ENCODE peak calls at places on chromosome 15, in nine cellular contexts. One of them, this sample, is unnamed.

GRCh38 chr15:80667895-80668430 is 27.1 kb upstream of the ABHD17C start:
- DNase-seq in aorta: no peak
- DNase-seq in cardiac muscle cell: no peak
- DNase-seq in HCT116: no peak
- DNase-seq in mesendoderm: no peak
- DNase-seq in neuronal stem cell: no peak
- DNase-seq in SJSA1: no peak
- DNase-seq in IMR-90: no peak
- DNase-seq in dorsolateral prefrontal cortex: no peak
- DNase-seq in this sample: no peak

GRCh38 chr15:40660686-40661085 is 34.3 kb upstream of the RAD51 start:
- DNase-seq in aorta: no peak
- DNase-seq in cardiac muscle cell: peak
- DNase-seq in HCT116: no peak
- DNase-seq in mesendoderm: no peak
- DNase-seq in neuronal stem cell: no peak
- DNase-seq in SJSA1: no peak
- DNase-seq in IMR-90: no peak
- DNase-seq in dorsolateral prefrontal cortex: no peak
- DNase-seq in this sample: no peak

GRCh38 chr15:63708141-63708772 is 111.1 kb downstream of the FBXL22 start:
- DNase-seq in aorta: no peak
- DNase-seq in cardiac muscle cell: peak
- DNase-seq in HCT116: no peak
- DNase-seq in mesendoderm: no peak
- DNase-seq in neuronal stem cell: no peak
- DNase-seq in SJSA1: no peak
- DNase-seq in IMR-90: no peak
- DNase-seq in dorsolateral prefrontal cortex: no peak
- DNase-seq in this sample: no peak

GRCh38 chr15:90762109-90762508 is 45.0 kb downstream of the BLM start:
- DNase-seq in aorta: peak
- DNase-seq in cardiac muscle cell: peak
- DNase-seq in HCT116: no peak
- DNase-seq in mesendoderm: peak
- DNase-seq in neuronal stem cell: no peak
- DNase-seq in SJSA1: no peak
- DNase-seq in IMR-90: peak
- DNase-seq in dorsolateral prefrontal cortex: peak
- DNase-seq in this sample: no peak

GRCh38 chr15:51172190-51172589 is 77.5 kb upstream of the TNFAIP8L3 start:
- DNase-seq in aorta: no peak
- DNase-seq in cardiac muscle cell: peak
- DNase-seq in HCT116: no peak
- DNase-seq in mesendoderm: no peak
- DNase-seq in neuronal stem cell: no peak
- DNase-seq in SJSA1: no peak
- DNase-seq in IMR-90: peak
- DNase-seq in dorsolateral prefrontal cortex: no peak
- DNase-seq in this sample: no peak

GRCh38 chr15:66955001-66955516 is 110.3 kb upstream of the SMAD3 start:
- DNase-seq in aorta: no peak
- DNase-seq in cardiac muscle cell: no peak
- DNase-seq in HCT116: no peak
- DNase-seq in mesendoderm: peak
- DNase-seq in neuronal stem cell: no peak
- DNase-seq in SJSA1: no peak
- DNase-seq in IMR-90: no peak
- DNase-seq in dorsolateral prefrontal cortex: no peak
- DNase-seq in this sample: no peak

GRCh38 chr15:89740137-89740536 is 10.9 kb downstream of the MESP1 start:
- DNase-seq in aorta: no peak
- DNase-seq in cardiac muscle cell: peak
- DNase-seq in HCT116: peak
- DNase-seq in mesendoderm: peak
- DNase-seq in neuronal stem cell: peak
- DNase-seq in SJSA1: peak
- DNase-seq in IMR-90: peak
- DNase-seq in dorsolateral prefrontal cortex: no peak
- DNase-seq in this sample: peak

GRCh38 chr15:73951044-73951561 is 24.8 kb downstream of the LOXL1 start:
- DNase-seq in aorta: peak
- DNase-seq in cardiac muscle cell: peak
- DNase-seq in HCT116: no peak
- DNase-seq in mesendoderm: peak
- DNase-seq in neuronal stem cell: peak
- DNase-seq in SJSA1: peak
- DNase-seq in IMR-90: peak
- DNase-seq in dorsolateral prefrontal cortex: peak
- DNase-seq in this sample: no peak

GRCh38 chr15:57056357-57056756 is 137.9 kb downstream of the TCF12 start:
- DNase-seq in aorta: no peak
- DNase-seq in cardiac muscle cell: no peak
- DNase-seq in HCT116: no peak
- DNase-seq in mesendoderm: no peak
- DNase-seq in neuronal stem cell: no peak
- DNase-seq in SJSA1: no peak
- DNase-seq in IMR-90: no peak
- DNase-seq in dorsolateral prefrontal cortex: no peak
- DNase-seq in this sample: no peak

GRCh38 chr15:40338921-40339620 is 1.7 kb downstream of the CCDC9B start:
- DNase-seq in aorta: peak
- DNase-seq in cardiac muscle cell: peak
- DNase-seq in HCT116: peak
- DNase-seq in mesendoderm: peak
- DNase-seq in neuronal stem cell: no peak
- DNase-seq in SJSA1: peak
- DNase-seq in IMR-90: peak
- DNase-seq in dorsolateral prefrontal cortex: peak
- DNase-seq in this sample: no peak

GRCh38 chr15:87619161-87619960 is 637.2 kb downstream of the NTRK3 start:
- DNase-seq in aorta: no peak
- DNase-seq in cardiac muscle cell: peak
- DNase-seq in HCT116: no peak
- DNase-seq in mesendoderm: peak
- DNase-seq in neuronal stem cell: no peak
- DNase-seq in SJSA1: no peak
- DNase-seq in IMR-90: peak
- DNase-seq in dorsolateral prefrontal cortex: no peak
- DNase-seq in this sample: no peak

GRCh38 chr15:25094519-25094918 is 139.7 kb downstream of the SNRPN start:
- DNase-seq in aorta: no peak
- DNase-seq in cardiac muscle cell: no peak
- DNase-seq in HCT116: no peak
- DNase-seq in mesendoderm: no peak
- DNase-seq in neuronal stem cell: no peak
- DNase-seq in SJSA1: peak
- DNase-seq in IMR-90: no peak
- DNase-seq in dorsolateral prefrontal cortex: no peak
- DNase-seq in this sample: no peak

GRCh38 chr15:79185199-79185598 is 94.6 kb upstream of the RASGRF1 start:
- DNase-seq in aorta: no peak
- DNase-seq in cardiac muscle cell: no peak
- DNase-seq in HCT116: peak
- DNase-seq in mesendoderm: peak
- DNase-seq in neuronal stem cell: no peak
- DNase-seq in SJSA1: no peak
- DNase-seq in IMR-90: no peak
- DNase-seq in dorsolateral prefrontal cortex: no peak
- DNase-seq in this sample: no peak

GRCh38 chr15:44215594-44215993 is 20.5 kb upstream of the FRMD5 start:
- DNase-seq in aorta: no peak
- DNase-seq in cardiac muscle cell: peak
- DNase-seq in HCT116: peak
- DNase-seq in mesendoderm: no peak
- DNase-seq in neuronal stem cell: no peak
- DNase-seq in SJSA1: peak
- DNase-seq in IMR-90: peak
- DNase-seq in dorsolateral prefrontal cortex: no peak
- DNase-seq in this sample: no peak

GRCh38 chr15:90046846-90047481 is 45.8 kb downstream of the ZNF710 start:
- DNase-seq in aorta: no peak
- DNase-seq in cardiac muscle cell: no peak
- DNase-seq in HCT116: no peak
- DNase-seq in mesendoderm: no peak
- DNase-seq in neuronal stem cell: no peak
- DNase-seq in SJSA1: no peak
- DNase-seq in IMR-90: no peak
- DNase-seq in dorsolateral prefrontal cortex: no peak
- DNase-seq in this sample: no peak

GRCh38 chr15:85581495-85581894 is 201.1 kb downstream of the AKAP13 start:
- DNase-seq in aorta: peak
- DNase-seq in cardiac muscle cell: peak
- DNase-seq in HCT116: no peak
- DNase-seq in mesendoderm: no peak
- DNase-seq in neuronal stem cell: no peak
- DNase-seq in SJSA1: no peak
- DNase-seq in IMR-90: no peak
- DNase-seq in dorsolateral prefrontal cortex: no peak
- DNase-seq in this sample: no peak
- H3K27ac ChIP-seq in aorta: peak
- H3K27ac ChIP-seq in cardiac muscle cell: no peak
- H3K27ac ChIP-seq in HCT116: no peak
- H3K27ac ChIP-seq in mesendoderm: no peak
- H3K27ac ChIP-seq in neuronal stem cell: no peak
- H3K27ac ChIP-seq in SJSA1: no peak
- H3K27ac ChIP-seq in IMR-90: no peak
- H3K27ac ChIP-seq in dorsolateral prefrontal cortex: no peak
- H3K27ac ChIP-seq in this sample: peak

GRCh38 chr15:84819291-84819768 is 2.2 kb downstream of the ALPK3 start:
- DNase-seq in aorta: peak
- DNase-seq in cardiac muscle cell: peak
- DNase-seq in HCT116: no peak
- DNase-seq in mesendoderm: peak
- DNase-seq in neuronal stem cell: no peak
- DNase-seq in SJSA1: no peak
- DNase-seq in IMR-90: no peak
- DNase-seq in dorsolateral prefrontal cortex: no peak
- DNase-seq in this sample: no peak
- H3K27ac ChIP-seq in aorta: peak
- H3K27ac ChIP-seq in cardiac muscle cell: peak
- H3K27ac ChIP-seq in HCT116: no peak
- H3K27ac ChIP-seq in mesendoderm: peak
- H3K27ac ChIP-seq in neuronal stem cell: no peak
- H3K27ac ChIP-seq in SJSA1: no peak
- H3K27ac ChIP-seq in IMR-90: no peak
- H3K27ac ChIP-seq in dorsolateral prefrontal cortex: no peak
- H3K27ac ChIP-seq in this sample: no peak

GRCh38 chr15:70197945-70198361 is 100.2 kb upstream of the TLE3 start:
- DNase-seq in aorta: no peak
- DNase-seq in cardiac muscle cell: no peak
- DNase-seq in HCT116: no peak
- DNase-seq in mesendoderm: no peak
- DNase-seq in neuronal stem cell: no peak
- DNase-seq in SJSA1: no peak
- DNase-seq in IMR-90: no peak
- DNase-seq in dorsolateral prefrontal cortex: no peak
- DNase-seq in this sample: no peak

GRCh38 chr15:70199601-70200000 is 101.9 kb upstream of the TLE3 start:
- DNase-seq in aorta: no peak
- DNase-seq in cardiac muscle cell: no peak
- DNase-seq in HCT116: no peak
- DNase-seq in mesendoderm: no peak
- DNase-seq in neuronal stem cell: no peak
- DNase-seq in SJSA1: no peak
- DNase-seq in IMR-90: no peak
- DNase-seq in dorsolateral prefrontal cortex: no peak
- DNase-seq in this sample: no peak

GRCh38 chr15:70197318-70197944 is 99.7 kb upstream of the TLE3 start:
- DNase-seq in aorta: no peak
- DNase-seq in cardiac muscle cell: no peak
- DNase-seq in HCT116: no peak
- DNase-seq in mesendoderm: no peak
- DNase-seq in neuronal stem cell: no peak
- DNase-seq in SJSA1: no peak
- DNase-seq in IMR-90: no peak
- DNase-seq in dorsolateral prefrontal cortex: no peak
- DNase-seq in this sample: no peak

GRCh38 chr15:70199124-70199482 is 101.4 kb upstream of the TLE3 start:
- DNase-seq in aorta: no peak
- DNase-seq in cardiac muscle cell: no peak
- DNase-seq in HCT116: no peak
- DNase-seq in mesendoderm: no peak
- DNase-seq in neuronal stem cell: no peak
- DNase-seq in SJSA1: no peak
- DNase-seq in IMR-90: no peak
- DNase-seq in dorsolateral prefrontal cortex: no peak
- DNase-seq in this sample: no peak

DNA sequence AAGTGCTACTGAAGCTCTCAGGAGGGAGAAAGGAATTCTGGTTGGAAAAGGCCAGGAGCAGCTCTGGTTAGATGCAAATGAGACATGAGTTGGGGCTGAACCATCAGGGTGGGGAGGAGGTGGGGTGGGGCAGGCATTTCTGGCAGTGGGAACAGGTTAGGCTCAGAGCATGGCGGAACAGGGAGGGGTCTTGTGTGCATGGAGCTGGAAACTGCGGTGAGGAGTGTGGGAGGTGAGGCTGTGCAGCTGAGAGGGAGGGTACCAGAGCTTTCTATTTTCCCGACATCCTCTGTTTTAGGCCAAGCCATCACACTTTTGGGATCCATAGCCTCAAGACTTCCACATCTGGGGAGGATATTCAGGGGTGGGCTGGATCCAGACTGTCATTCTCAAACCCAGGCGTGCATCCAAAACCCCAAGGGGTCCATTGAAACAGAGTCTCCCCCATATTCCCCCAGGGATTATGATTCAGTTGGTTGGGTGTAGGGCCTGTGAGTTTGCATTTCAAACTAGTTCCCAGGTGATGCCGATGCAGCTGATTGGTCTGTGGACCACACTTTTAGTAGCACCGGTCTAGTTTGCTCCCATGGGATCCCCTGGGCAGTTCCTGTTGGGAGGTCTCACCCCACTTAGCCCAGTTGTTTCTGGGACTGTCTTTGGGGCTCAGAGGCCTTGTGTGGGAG is 100.9 kb upstream of the TLE3 start:
- DNase-seq in aorta: no peak
- DNase-seq in cardiac muscle cell: no peak
- DNase-seq in HCT116: no peak
- DNase-seq in mesendoderm: no peak
- DNase-seq in neuronal stem cell: no peak
- DNase-seq in SJSA1: no peak
- DNase-seq in IMR-90: no peak
- DNase-seq in dorsolateral prefrontal cortex: no peak
- DNase-seq in this sample: no peak
- H3K27ac ChIP-seq in aorta: no peak
- H3K27ac ChIP-seq in cardiac muscle cell: no peak
- H3K27ac ChIP-seq in HCT116: no peak
- H3K27ac ChIP-seq in mesendoderm: no peak
- H3K27ac ChIP-seq in neuronal stem cell: no peak
- H3K27ac ChIP-seq in SJSA1: no peak
- H3K27ac ChIP-seq in IMR-90: no peak
- H3K27ac ChIP-seq in dorsolateral prefrontal cortex: no peak
- H3K27ac ChIP-seq in this sample: no peak

DNA sequence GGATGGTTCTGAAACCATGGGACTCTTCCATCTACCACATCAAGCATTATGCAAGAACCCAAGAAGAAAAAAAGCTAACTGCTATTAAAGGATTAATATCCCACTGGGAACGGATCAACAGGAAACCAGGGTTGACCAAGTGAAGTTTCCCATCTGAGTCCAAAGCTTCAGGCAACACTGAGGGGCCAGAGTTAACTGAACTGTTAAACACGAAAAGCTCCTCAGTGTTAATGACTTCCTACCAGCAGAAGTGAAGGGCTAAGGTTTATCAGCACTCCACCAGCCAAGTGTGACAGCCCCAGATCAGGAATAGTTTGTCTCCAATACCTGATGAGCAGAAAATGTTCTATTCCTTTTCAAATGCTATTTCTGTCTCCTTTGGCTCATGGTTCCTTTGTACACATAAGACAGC is 36.7 kb downstream of the PTPN9 start:
- DNase-seq in aorta: no peak
- DNase-seq in cardiac muscle cell: no peak
- DNase-seq in HCT116: no peak
- DNase-seq in mesendoderm: peak
- DNase-seq in neuronal stem cell: no peak
- DNase-seq in SJSA1: no peak
- DNase-seq in IMR-90: no peak
- DNase-seq in dorsolateral prefrontal cortex: no peak
- DNase-seq in this sample: no peak
- H3K27ac ChIP-seq in aorta: peak
- H3K27ac ChIP-seq in cardiac muscle cell: peak
- H3K27ac ChIP-seq in HCT116: no peak
- H3K27ac ChIP-seq in mesendoderm: no peak
- H3K27ac ChIP-seq in neuronal stem cell: no peak
- H3K27ac ChIP-seq in SJSA1: no peak
- H3K27ac ChIP-seq in IMR-90: no peak
- H3K27ac ChIP-seq in dorsolateral prefrontal cortex: peak
- H3K27ac ChIP-seq in this sample: no peak